ENCODE peak calls at places on chromosomes 16 and 17, in eight cellular contexts. One of them, this sample, is unnamed.

GRCh38 chr17:56174421-56174820 is 21.1 kb downstream of the ANKFN1 start:
- DNase-seq in AG04450: no peak
- DNase-seq in RWPE1: no peak
- DNase-seq in fibroblast of mammary gland: peak
- DNase-seq in H9: no peak
- DNase-seq in thyroid gland: no peak
- DNase-seq in NB4: no peak
- DNase-seq in mammary epithelial cell: no peak
- DNase-seq in this sample: no peak

GRCh38 chr17:73343168-73343634 is 31.4 kb upstream of the CDC42EP4 start:
- DNase-seq in H9: peak
- DNase-seq in AG04450: peak
- DNase-seq in mammary epithelial cell: peak
- DNase-seq in RWPE1: no peak
- DNase-seq in fibroblast of mammary gland: peak
- DNase-seq in thyroid gland: peak
- DNase-seq in NB4: no peak
- DNase-seq in this sample: no peak

GRCh38 chr17:31431795-31432658 is 40.6 kb downstream of the RAB11FIP4 start:
- DNase-seq in NB4: no peak
- DNase-seq in RWPE1: no peak
- DNase-seq in thyroid gland: no peak
- DNase-seq in mammary epithelial cell: no peak
- DNase-seq in H9: peak
- DNase-seq in fibroblast of mammary gland: no peak
- DNase-seq in AG04450: no peak
- DNase-seq in this sample: no peak

GRCh38 chr17:17315142-17315821 is 12.1 kb downstream of the NT5M start:
- DNase-seq in AG04450: no peak
- DNase-seq in fibroblast of mammary gland: no peak
- DNase-seq in NB4: no peak
- DNase-seq in RWPE1: no peak
- DNase-seq in thyroid gland: no peak
- DNase-seq in H9: no peak
- DNase-seq in mammary epithelial cell: no peak
- DNase-seq in this sample: no peak

GRCh38 chr16:56353054-56353921 is 72.1 kb downstream of the AMFR start:
- DNase-seq in H9: peak
- DNase-seq in mammary epithelial cell: no peak
- DNase-seq in AG04450: no peak
- DNase-seq in fibroblast of mammary gland: no peak
- DNase-seq in NB4: no peak
- DNase-seq in RWPE1: no peak
- DNase-seq in thyroid gland: no peak
- DNase-seq in this sample: no peak

GRCh38 chr16:22373662-22374310 is 633 bp downstream of the CDR2 start:
- DNase-seq in mammary epithelial cell: no peak
- DNase-seq in H9: peak
- DNase-seq in RWPE1: no peak
- DNase-seq in AG04450: no peak
- DNase-seq in fibroblast of mammary gland: no peak
- DNase-seq in NB4: peak
- DNase-seq in thyroid gland: peak
- DNase-seq in this sample: peak

GRCh38 chr17:142102-142661 is 4.8 kb downstream of the SCGB1C2 start:
- DNase-seq in fibroblast of mammary gland: peak
- DNase-seq in H9: no peak
- DNase-seq in RWPE1: peak
- DNase-seq in NB4: peak
- DNase-seq in AG04450: no peak
- DNase-seq in thyroid gland: no peak
- DNase-seq in mammary epithelial cell: peak
- DNase-seq in this sample: peak

GRCh38 chr16:87572959-87573358 is 29.3 kb upstream of the JPH3 start:
- DNase-seq in RWPE1: no peak
- DNase-seq in AG04450: no peak
- DNase-seq in H9: no peak
- DNase-seq in fibroblast of mammary gland: no peak
- DNase-seq in NB4: no peak
- DNase-seq in mammary epithelial cell: no peak
- DNase-seq in thyroid gland: no peak
- DNase-seq in this sample: no peak

GRCh38 chr17:40341808-40342574 is 22.5 kb downstream of the GJD3 start:
- DNase-seq in NB4: no peak
- DNase-seq in RWPE1: peak
- DNase-seq in AG04450: no peak
- DNase-seq in H9: peak
- DNase-seq in thyroid gland: peak
- DNase-seq in fibroblast of mammary gland: peak
- DNase-seq in mammary epithelial cell: no peak
- DNase-seq in this sample: no peak

GRCh38 chr17:17403899-17404576 is 72.8 kb upstream of the MED9 start:
- DNase-seq in fibroblast of mammary gland: no peak
- DNase-seq in NB4: peak
- DNase-seq in H9: no peak
- DNase-seq in AG04450: no peak
- DNase-seq in mammary epithelial cell: no peak
- DNase-seq in RWPE1: no peak
- DNase-seq in thyroid gland: no peak
- DNase-seq in this sample: no peak

GRCh38 chr16:82040296-82040695 is 5.2 kb downstream of the HSD17B2 start:
- DNase-seq in fibroblast of mammary gland: no peak
- DNase-seq in H9: no peak
- DNase-seq in mammary epithelial cell: no peak
- DNase-seq in AG04450: no peak
- DNase-seq in thyroid gland: no peak
- DNase-seq in RWPE1: no peak
- DNase-seq in NB4: no peak
- DNase-seq in this sample: no peak

GRCh38 chr17:64781013-64781392 is 118.9 kb upstream of the SMURF2 start:
- DNase-seq in NB4: peak
- DNase-seq in AG04450: no peak
- DNase-seq in mammary epithelial cell: no peak
- DNase-seq in RWPE1: no peak
- DNase-seq in H9: no peak
- DNase-seq in fibroblast of mammary gland: no peak
- DNase-seq in thyroid gland: peak
- DNase-seq in this sample: no peak

GRCh38 chr17:81508639-81509047 is 4.0 kb downstream of the ACTG1 start:
- DNase-seq in AG04450: no peak
- DNase-seq in H9: peak
- DNase-seq in mammary epithelial cell: peak
- DNase-seq in thyroid gland: peak
- DNase-seq in fibroblast of mammary gland: peak
- DNase-seq in RWPE1: no peak
- DNase-seq in NB4: no peak
- DNase-seq in this sample: peak

GRCh38 chr16:55248058-55248457 is 75.9 kb upstream of the IRX6 start:
- DNase-seq in mammary epithelial cell: no peak
- DNase-seq in RWPE1: no peak
- DNase-seq in NB4: no peak
- DNase-seq in fibroblast of mammary gland: no peak
- DNase-seq in AG04450: no peak
- DNase-seq in H9: no peak
- DNase-seq in thyroid gland: no peak
- DNase-seq in this sample: no peak

GRCh38 chr16:68349838-68350410 is 39.1 kb downstream of the PRMT7 start:
- DNase-seq in RWPE1: no peak
- DNase-seq in NB4: no peak
- DNase-seq in mammary epithelial cell: no peak
- DNase-seq in fibroblast of mammary gland: no peak
- DNase-seq in AG04450: no peak
- DNase-seq in thyroid gland: no peak
- DNase-seq in H9: no peak
- DNase-seq in this sample: no peak

GRCh38 chr16:68351991-68352431 is 41.2 kb downstream of the PRMT7 start:
- DNase-seq in AG04450: no peak
- DNase-seq in NB4: no peak
- DNase-seq in fibroblast of mammary gland: no peak
- DNase-seq in thyroid gland: no peak
- DNase-seq in RWPE1: no peak
- DNase-seq in mammary epithelial cell: no peak
- DNase-seq in H9: no peak
- DNase-seq in this sample: no peak

GRCh38 chr16:68348645-68349445 is 38.0 kb downstream of the PRMT7 start:
- DNase-seq in NB4: no peak
- DNase-seq in AG04450: no peak
- DNase-seq in mammary epithelial cell: no peak
- DNase-seq in thyroid gland: no peak
- DNase-seq in RWPE1: no peak
- DNase-seq in fibroblast of mammary gland: no peak
- DNase-seq in H9: no peak
- DNase-seq in this sample: no peak

GRCh38 chr16:68351463-68351862 is 40.6 kb downstream of the PRMT7 start:
- DNase-seq in AG04450: no peak
- DNase-seq in fibroblast of mammary gland: no peak
- DNase-seq in H9: no peak
- DNase-seq in mammary epithelial cell: no peak
- DNase-seq in RWPE1: no peak
- DNase-seq in thyroid gland: no peak
- DNase-seq in NB4: no peak
- DNase-seq in this sample: no peak

GRCh38 chr16:68350951-68351350 is 40.1 kb downstream of the PRMT7 start:
- DNase-seq in fibroblast of mammary gland: no peak
- DNase-seq in RWPE1: no peak
- DNase-seq in H9: no peak
- DNase-seq in NB4: no peak
- DNase-seq in mammary epithelial cell: no peak
- DNase-seq in AG04450: no peak
- DNase-seq in thyroid gland: no peak
- DNase-seq in this sample: no peak
- TF ChIP-seq CTCF in fibroblast of mammary gland: no peak
- TF ChIP-seq CTCF in RWPE1: no peak
- TF ChIP-seq CTCF in H9: no peak
- TF ChIP-seq CTCF in NB4: no peak
- TF ChIP-seq CTCF in mammary epithelial cell: no peak
- TF ChIP-seq CTCF in AG04450: no peak
- TF ChIP-seq CTCF in thyroid gland: no peak
- TF ChIP-seq CTCF in this sample: no peak

DNA sequence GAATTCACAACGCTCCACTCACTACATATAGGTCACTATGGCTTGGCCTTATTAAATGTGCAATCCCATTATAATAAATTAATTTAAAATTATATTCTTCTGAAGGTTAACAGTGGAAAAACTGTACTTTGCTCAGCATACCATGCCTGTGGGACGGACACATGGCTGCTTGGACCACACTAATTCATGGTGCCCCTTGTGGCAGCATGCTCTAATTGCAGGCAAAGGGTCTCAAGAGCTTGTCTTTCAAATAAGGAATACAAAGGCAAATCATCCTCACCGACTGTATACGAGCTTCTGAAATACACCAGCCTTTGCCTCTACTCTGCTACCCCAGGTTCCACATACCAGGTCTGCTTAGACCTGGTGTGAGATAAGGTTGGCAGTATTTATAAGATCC is 11.7 kb downstream of the SMPD3 start:
- DNase-seq in mammary epithelial cell: no peak
- DNase-seq in thyroid gland: no peak
- DNase-seq in AG04450: no peak
- DNase-seq in fibroblast of mammary gland: peak
- DNase-seq in RWPE1: no peak
- DNase-seq in NB4: peak
- DNase-seq in H9: peak
- DNase-seq in this sample: peak
- TF ChIP-seq CTCF in mammary epithelial cell: peak
- TF ChIP-seq CTCF in thyroid gland: no peak
- TF ChIP-seq CTCF in AG04450: peak
- TF ChIP-seq CTCF in fibroblast of mammary gland: peak
- TF ChIP-seq CTCF in RWPE1: no peak
- TF ChIP-seq CTCF in NB4: peak
- TF ChIP-seq CTCF in H9: peak
- TF ChIP-seq CTCF in this sample: peak

DNA sequence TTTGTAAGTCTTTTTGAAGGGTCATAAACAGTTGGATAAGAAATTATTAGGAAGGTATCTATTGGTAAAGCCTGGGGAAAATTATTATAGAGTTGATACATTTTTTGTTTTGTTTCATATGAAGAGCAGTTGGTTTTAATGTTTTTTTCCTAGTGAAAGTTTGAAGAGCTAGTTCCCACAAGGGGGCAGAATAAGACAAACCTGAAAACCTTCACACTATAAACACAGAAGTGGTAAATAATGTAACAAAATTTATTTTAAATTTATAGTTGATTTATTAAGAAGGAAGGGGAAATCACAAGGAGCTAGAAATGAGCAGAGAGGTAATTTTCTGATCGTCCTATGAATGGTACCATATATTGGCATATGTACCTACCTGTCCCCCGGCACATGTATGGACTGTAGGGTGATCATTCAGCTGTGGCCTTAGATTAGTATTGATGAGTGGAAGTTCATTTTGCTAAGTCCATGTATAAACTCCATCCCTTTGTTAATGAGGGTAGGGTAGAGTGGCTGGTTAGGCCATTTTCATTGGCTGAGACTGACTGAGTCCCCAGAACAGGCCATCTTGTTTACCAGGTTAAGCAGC is 116.3 kb downstream of the TANC2 start:
- DNase-seq in AG04450: peak
- DNase-seq in thyroid gland: no peak
- DNase-seq in RWPE1: no peak
- DNase-seq in NB4: peak
- DNase-seq in H9: no peak
- DNase-seq in mammary epithelial cell: peak
- DNase-seq in fibroblast of mammary gland: peak
- DNase-seq in this sample: peak
- TF ChIP-seq CTCF in AG04450: peak
- TF ChIP-seq CTCF in thyroid gland: no peak
- TF ChIP-seq CTCF in RWPE1: no peak
- TF ChIP-seq CTCF in NB4: peak
- TF ChIP-seq CTCF in H9: peak
- TF ChIP-seq CTCF in mammary epithelial cell: peak
- TF ChIP-seq CTCF in fibroblast of mammary gland: peak
- TF ChIP-seq CTCF in this sample: peak

GRCh38 chr17:44397479-44398440 is 8.3 kb upstream of the ITGA2B start:
- DNase-seq in thyroid gland: no peak
- DNase-seq in mammary epithelial cell: no peak
- DNase-seq in H9: peak
- DNase-seq in AG04450: no peak
- DNase-seq in fibroblast of mammary gland: no peak
- DNase-seq in NB4: no peak
- DNase-seq in RWPE1: no peak
- DNase-seq in this sample: no peak

GRCh38 chr17:44398692-44399691 is 9.5 kb upstream of the ITGA2B start:
- DNase-seq in NB4: no peak
- DNase-seq in fibroblast of mammary gland: no peak
- DNase-seq in mammary epithelial cell: no peak
- DNase-seq in thyroid gland: no peak
- DNase-seq in AG04450: no peak
- DNase-seq in RWPE1: no peak
- DNase-seq in H9: no peak
- DNase-seq in this sample: no peak

GRCh38 chr17:44396946-44397345 is 7.5 kb upstream of the ITGA2B start:
- DNase-seq in thyroid gland: no peak
- DNase-seq in H9: peak
- DNase-seq in AG04450: no peak
- DNase-seq in NB4: no peak
- DNase-seq in fibroblast of mammary gland: no peak
- DNase-seq in mammary epithelial cell: no peak
- DNase-seq in RWPE1: no peak
- DNase-seq in this sample: no peak

GRCh38 chr17:44402564-44403172 is 13.2 kb upstream of the ITGA2B start:
- DNase-seq in NB4: no peak
- DNase-seq in H9: no peak
- DNase-seq in thyroid gland: no peak
- DNase-seq in mammary epithelial cell: no peak
- DNase-seq in fibroblast of mammary gland: no peak
- DNase-seq in RWPE1: no peak
- DNase-seq in AG04450: no peak
- DNase-seq in this sample: no peak

GRCh38 chr17:44400226-44400847 is 10.9 kb upstream of the ITGA2B start:
- DNase-seq in H9: no peak
- DNase-seq in RWPE1: peak
- DNase-seq in thyroid gland: peak
- DNase-seq in fibroblast of mammary gland: peak
- DNase-seq in mammary epithelial cell: no peak
- DNase-seq in NB4: peak
- DNase-seq in AG04450: peak
- DNase-seq in this sample: peak
- TF ChIP-seq CTCF in H9: peak
- TF ChIP-seq CTCF in RWPE1: peak
- TF ChIP-seq CTCF in thyroid gland: peak
- TF ChIP-seq CTCF in fibroblast of mammary gland: peak
- TF ChIP-seq CTCF in mammary epithelial cell: peak
- TF ChIP-seq CTCF in NB4: peak
- TF ChIP-seq CTCF in AG04450: peak
- TF ChIP-seq CTCF in this sample: peak

This sample was measured in MCF 10A.